ENCODE peak calls at places on chromosomes 4 and X, in five cellular contexts. N is SK-N-SH, Q is K562, S is GM12878, I is HepG2. Z is an unnamed sample.

GRCh38 chrX:42143866-42144592 is 220.7 kb upstream of the CASK start:
- DNase-seq in S (no peak), I (no peak), Q (no peak), N (no peak), Z (no peak)

GRCh38 chr4:151854731-151855130 is 93.9 kb upstream of the GATB start:
- DNase-seq in N (no peak), S (no peak), Q (no peak), I (no peak), Z (no peak)

GRCh38 chr4:112060212-112060611 is 85.0 kb upstream of the FAM241A start:
- DNase-seq in S (no peak), I (peak), N (peak), Q (no peak), Z (no peak)

GRCh38 chrX:154696328-154697045 is 43.1 kb upstream of the CTAG2 start:
- DNase-seq in I (no peak), Q (no peak), S (no peak), N (no peak), Z (no peak)

GRCh38 chr4:173522160-173522873 is 7.7 kb downstream of the HAND2 start:
- DNase-seq in I (no peak), Q (peak), N (peak), S (no peak), Z (no peak)

GRCh38 chr4:172986114-172986513 is 182.5 kb upstream of the GALNT7 start:
- DNase-seq in S (peak), I (no peak), N (no peak), Q (no peak), Z (no peak)

GRCh38 chr4:26780524-26780923 is 80.1 kb upstream of the STIM2 start:
- DNase-seq in I (no peak), N (no peak), S (no peak), Q (no peak), Z (no peak)

GRCh38 chr4:170259631-170260153 is 169.9 kb upstream of the AADAT start:
- DNase-seq in S (peak), N (peak), I (peak), Q (peak), Z (peak)

GRCh38 chr4:137755033-137755471 is 222.8 kb upstream of the PCDH18 start:
- DNase-seq in Q (no peak), S (no peak), I (no peak), N (no peak), Z (no peak)

GRCh38 chrX:41734530-41734929 is 10.5 kb downstream of the GPR82 start:
- DNase-seq in I (peak), S (no peak), N (peak), Q (no peak), Z (no peak)

GRCh38 chr4:89123418-89123817 is 12.1 kb downstream of the TIGD2 start:
- DNase-seq in I (peak), Q (no peak), N (no peak), S (no peak), Z (no peak)

GRCh38 chr4:118989098-118990080 is 100.7 kb downstream of the SYNPO2 start:
- DNase-seq in I (no peak), S (no peak), N (no peak), Q (no peak), Z (no peak)

GRCh38 chrX:16479206-16479869 is 170.6 kb upstream of the S100G start:
- DNase-seq in S (no peak), I (peak), Q (no peak), N (no peak), Z (no peak)

GRCh38 chr4:12889054-12889453 is 595.1 kb downstream of the RAB28 start:
- DNase-seq in S (no peak), I (no peak), N (no peak), Q (no peak), Z (no peak)

GRCh38 chr4:54548098-54548620 is 109.6 kb upstream of the KIT start:
- DNase-seq in S (no peak), Q (no peak), I (no peak), N (no peak), Z (no peak)

GRCh38 chrX:15601932-15602331 is 1.2 kb upstream of the ACE2 start:
- DNase-seq in I (peak), Q (no peak), N (no peak), S (no peak), Z (no peak)

GRCh38 chrX:103741879-103742278 is 31.2 kb downstream of the TMEM31 start:
- DNase-seq in S (no peak), Q (no peak), I (no peak), N (no peak), Z (no peak)

GRCh38 chr4:21469438-21470032 is 479.0 kb downstream of the KCNIP4 start:
- DNase-seq in I (peak), Q (no peak), S (no peak), N (peak), Z (no peak)

GRCh38 chr4:113874480-113874879 is 105.0 kb downstream of the ARSJ start:
- DNase-seq in N (no peak), Q (no peak), S (no peak), I (no peak), Z (no peak)

GRCh38 chrX:53422091-53422914 is at the start of the genes RIBC1 and SMC1A:
- DNase-seq in N (peak), I (peak), Q (peak), S (peak), Z (peak)

GRCh38 chrX:53421772-53422090 is 723 bp downstream of the SMC1A start:
- DNase-seq in S (no peak), Q (no peak), I (peak), N (no peak), Z (no peak)

GRCh38 chrX:53422915-53423268 is 219 bp downstream of the RIBC1 start:
- DNase-seq in N (no peak), S (no peak), Q (no peak), I (no peak), Z (no peak)

DNA sequence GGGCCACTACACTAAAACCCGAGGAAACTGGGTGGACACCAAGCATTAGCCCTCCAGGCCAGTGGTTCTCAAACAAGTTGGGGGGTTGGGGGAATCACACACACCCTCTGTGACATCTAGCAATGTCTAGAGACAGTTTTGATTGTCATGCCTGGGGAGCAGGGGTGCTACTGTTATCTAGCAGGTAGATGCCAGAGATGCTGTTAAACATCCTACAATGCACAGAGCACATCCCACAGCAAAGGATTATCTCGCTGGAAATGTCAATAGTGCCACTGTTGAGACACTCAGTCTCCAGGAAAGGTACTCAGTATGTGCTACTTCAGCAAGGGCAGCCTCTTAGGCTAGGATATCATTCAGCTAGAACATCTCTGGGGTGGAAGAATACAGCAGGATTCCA is 1.3 kb downstream of the SMC1A start:
- DNase-seq in S (no peak), I (no peak), Q (no peak), N (no peak), Z (no peak)
- TF ChIP-seq POLR2AphosphoS5 in S (no peak), I (no peak), Q (no peak), N (no peak), Z (no peak)

GRCh38 chr4:105147226-105148151 is 813 bp downstream of the TET2 start:
- DNase-seq in N (peak), I (peak), Q (peak), S (no peak), Z (no peak)
- TF ChIP-seq CHD2 in N (no peak), I (no peak), Q (no peak), S (no peak), Z (no peak)

DNA sequence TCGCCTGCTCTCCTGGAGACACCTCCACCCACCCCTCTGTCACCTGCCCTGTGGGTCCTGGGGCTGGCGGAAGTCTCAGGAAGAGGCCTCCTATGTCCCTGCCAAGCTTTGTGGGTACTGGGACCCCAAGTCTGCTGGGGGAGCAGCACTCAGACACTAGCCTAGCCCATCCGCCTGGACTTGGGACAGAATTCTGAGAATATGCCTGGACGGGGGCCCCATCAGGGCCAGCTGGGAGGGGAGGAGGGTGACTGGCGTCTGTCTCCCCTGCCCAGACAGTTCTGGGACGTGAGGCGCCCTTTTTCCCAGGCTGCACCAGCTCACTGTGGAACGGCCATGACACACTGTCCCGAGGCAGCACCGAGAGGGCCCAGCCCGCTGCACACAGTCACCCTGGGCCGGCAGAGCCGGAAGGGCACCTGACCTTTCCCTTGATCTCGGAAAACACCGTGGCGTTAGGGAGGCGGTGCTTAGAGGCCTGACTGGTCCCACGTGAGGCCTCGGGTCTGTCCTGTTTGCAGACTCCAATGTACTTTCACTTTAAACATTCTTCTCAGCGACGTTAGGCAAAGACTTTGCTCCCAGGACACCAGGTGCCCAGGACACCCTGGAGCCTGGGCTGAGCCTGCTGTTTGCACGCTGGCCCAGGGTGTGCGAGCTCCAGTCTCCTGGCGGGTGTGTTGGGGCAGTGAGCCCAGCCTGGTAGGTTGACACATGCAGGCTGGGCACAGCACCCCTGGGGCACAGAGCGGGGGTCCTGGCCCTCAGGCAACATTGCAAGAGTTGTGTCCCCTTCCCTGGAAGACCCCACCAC is 700 bp downstream of the SLC26A1 start:
- DNase-seq in S (no peak), I (peak), Q (peak), N (no peak), Z (no peak)
- TF ChIP-seq POLR2AphosphoS5 in S (no peak), I (peak), Q (peak), N (no peak), Z (no peak)

DNA sequence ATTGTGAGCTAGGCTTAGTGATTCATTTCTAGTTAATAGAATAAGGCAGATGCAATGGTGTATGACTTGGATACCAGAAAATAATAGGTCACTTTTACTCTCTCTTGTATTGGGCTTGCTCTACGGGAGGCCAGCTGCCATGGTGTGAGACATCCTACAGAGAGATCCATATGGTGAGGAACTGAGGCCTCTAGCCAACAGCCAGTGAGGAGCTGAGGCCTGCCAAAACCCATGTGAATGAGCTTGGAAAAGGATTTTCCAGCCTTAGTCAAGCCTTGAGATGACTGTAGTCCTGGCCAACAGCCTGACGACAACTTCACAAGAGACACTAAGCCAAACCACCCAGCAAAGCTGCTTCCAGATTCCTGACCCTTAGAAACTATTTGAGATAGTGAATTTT is 1300.2 kb downstream of the RAPGEF2 start:
- DNase-seq in Q (no peak), S (no peak), I (no peak), N (no peak), Z (no peak)
- TF ChIP-seq CHD2 in Q (no peak), S (no peak), I (no peak), N (no peak), Z (no peak)

GRCh38 chrX:130165181-130165702 is 399 bp downstream of the AIFM1 start:
- DNase-seq in Q (no peak), N (peak), S (no peak), I (peak), Z (peak)
- TF ChIP-seq POLR2AphosphoS5 in Q (no peak), N (no peak), S (no peak), I (no peak), Z (no peak)

GRCh38 chr4:40480291-40480690 is 145.2 kb downstream of the CHRNA9 start:
- DNase-seq in S (no peak), N (no peak), I (no peak), Q (no peak), Z (no peak)
- TF ChIP-seq CHD2 in S (no peak), N (no peak), I (no peak), Q (no peak), Z (no peak)

GRCh38 chr4:140757220-140757607 is 1.0 kb upstream of the TBC1D9 start:
- DNase-seq in I (no peak), N (peak), S (no peak), Q (no peak), Z (no peak)

GRCh38 chr4:140756292-140757219 is at the start of gene TBC1D9:
- DNase-seq in Q (no peak), N (peak), S (peak), I (peak), Z (peak)

GRCh38 chr4:140752669-140753068 is 3.5 kb downstream of the TBC1D9 start:
- DNase-seq in I (no peak), S (no peak), N (no peak), Q (no peak), Z (no peak)

GRCh38 chr4:140755811-140756291 is 334 bp downstream of the TBC1D9 start:
- DNase-seq in Q (no peak), I (no peak), S (no peak), N (peak), Z (peak)

DNA sequence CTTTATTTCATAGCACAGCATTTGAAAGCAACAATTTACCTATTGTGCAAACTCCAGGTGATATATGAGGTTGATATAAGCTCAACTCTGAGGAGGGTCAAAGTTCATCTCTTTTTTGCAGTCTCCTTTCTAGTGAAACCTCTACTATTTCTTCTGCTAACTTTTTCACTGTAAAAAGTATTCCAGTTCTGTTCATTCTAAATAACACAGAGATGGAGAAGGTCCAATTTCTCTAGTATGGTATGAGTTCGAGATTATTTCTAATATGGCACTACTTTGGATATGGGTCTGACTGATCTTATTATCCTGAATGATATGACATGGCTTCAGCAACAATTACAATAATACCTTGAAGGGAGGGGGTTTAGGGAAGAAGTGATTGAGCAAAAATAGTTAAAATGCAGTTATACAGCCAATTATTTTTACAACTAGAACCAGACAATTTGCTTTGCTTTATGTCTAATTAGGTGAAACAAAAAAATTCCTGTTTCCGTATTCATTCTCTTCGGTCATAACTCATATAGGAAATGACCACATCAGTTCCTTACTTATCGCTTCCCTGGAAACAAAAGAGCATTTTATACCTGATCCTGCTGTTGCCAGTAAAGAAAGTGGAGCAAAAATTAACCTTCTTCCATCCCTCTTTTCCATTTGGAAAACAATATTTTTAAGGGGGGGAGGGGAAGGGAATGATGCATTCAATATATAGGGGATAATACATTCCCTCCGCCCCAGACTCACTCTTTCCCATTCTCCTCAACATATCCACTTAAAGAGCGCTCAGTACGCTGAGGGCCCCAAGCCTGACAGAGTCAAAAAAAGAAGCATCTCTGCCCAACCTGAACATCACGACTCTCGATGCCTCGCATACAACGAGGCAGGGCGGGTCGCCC is 1.0 kb downstream of the TBC1D9 start:
- DNase-seq in Q (no peak), S (no peak), I (no peak), N (no peak), Z (no peak)
- TF ChIP-seq POLR2AphosphoS5 in Q (no peak), S (no peak), I (no peak), N (no peak), Z (no peak)

GRCh38 chrX:82589410-82589809 is 918.7 kb upstream of the POU3F4 start:
- DNase-seq in Q (no peak), I (no peak), N (no peak), S (no peak), Z (no peak)
- TF ChIP-seq CHD2 in Q (no peak), I (no peak), N (no peak), S (no peak), Z (no peak)

GRCh38 chrX:49191033-49191871 is 5.1 kb upstream of the PRICKLE3 start:
- DNase-seq in Q (peak), S (peak), N (peak), I (peak), Z (peak)

GRCh38 chrX:49192722-49193328 is 6.7 kb upstream of the PRICKLE3 start:
- DNase-seq in I (no peak), Q (no peak), N (no peak), S (no peak), Z (no peak)

GRCh38 chrX:49188468-49189076 is 2.4 kb upstream of the PRICKLE3 start:
- DNase-seq in I (no peak), S (no peak), Q (no peak), N (no peak), Z (no peak)

GRCh38 chrX:49193542-49193964 is 6.4 kb downstream of the SYP start:
- DNase-seq in S (no peak), N (no peak), I (no peak), Q (no peak), Z (no peak)

GRCh38 chrX:49190783-49191032 is 4.5 kb upstream of the PRICKLE3 start:
- DNase-seq in S (no peak), N (no peak), I (no peak), Q (no peak), Z (no peak)
- TF ChIP-seq POLR2AphosphoS5 in S (no peak), N (peak), I (peak), Q (peak), Z (no peak)